ENCODE peak calls at places on chromosomes 2 and 18, in five cellular contexts. S is transverse colon, K is RWPE2, E is tibial nerve, H is adipocyte. B is an unnamed sample. For H3K4me1, the result is how much of the 10 kb centered on the place peaks cover.

GRCh38 chr2:15298769-15299168 is 262.4 kb downstream of the NBAS start:
- DNase-seq in S (no peak), K (no peak), E (no peak), H (no peak), B (no peak)

GRCh38 chr2:146147448-146148012 is 1627.6 kb upstream of the ZEB2 start:
- DNase-seq in S (no peak), K (no peak), E (no peak), H (no peak), B (no peak)

GRCh38 chr2:146940016-146940685 is 904.7 kb upstream of the ACVR2A start:
- DNase-seq in S (no peak), K (no peak), E (no peak), H (no peak), B (no peak)

GRCh38 chr2:205297368-205297767 is 384.9 kb upstream of the NRP2 start:
- DNase-seq in S (no peak), K (no peak), E (no peak), H (no peak), B (no peak)

GRCh38 chr2:45168731-45169338 is 159.6 kb upstream of the SIX2 start:
- DNase-seq in S (no peak), K (no peak), E (no peak), H (peak), B (no peak)

GRCh38 chr18:39909706-39910105 is 2045.3 kb upstream of the PIK3C3 start:
- DNase-seq in S (no peak), K (no peak), E (no peak), H (no peak), B (no peak)

GRCh38 chr2:159476329-159476728 is 140.0 kb downstream of the BAZ2B start:
- DNase-seq in S (no peak), K (no peak), E (no peak), H (peak), B (no peak)

GRCh38 chr2:133774675-133775005 is 206.4 kb upstream of the NCKAP5 start:
- DNase-seq in S (peak), K (no peak), E (peak), H (no peak), B (no peak)

GRCh38 chr2:26558271-26559043 is 80.5 kb upstream of the OTOF start:
- DNase-seq in S (no peak), K (peak), E (no peak), H (peak), B (peak)

GRCh38 chr2:47218066-47218581 is 63.0 kb upstream of the STPG4 start:
- DNase-seq in S (peak), K (no peak), E (no peak), H (no peak), B (peak)

GRCh38 chr2:174610243-174610995 is 12.8 kb upstream of the WIPF1 start:
- DNase-seq in S (no peak), K (no peak), E (no peak), H (no peak), B (no peak)

GRCh38 chr2:132415256-132416079 is 1.1 kb upstream of the GPR39 start:
- DNase-seq in S (peak), K (no peak), E (peak), H (peak), B (peak)

GRCh38 chr18:5704847-5705246 is 161.1 kb upstream of the EPB41L3 start:
- DNase-seq in S (no peak), K (no peak), E (no peak), H (no peak), B (no peak)

DNA sequence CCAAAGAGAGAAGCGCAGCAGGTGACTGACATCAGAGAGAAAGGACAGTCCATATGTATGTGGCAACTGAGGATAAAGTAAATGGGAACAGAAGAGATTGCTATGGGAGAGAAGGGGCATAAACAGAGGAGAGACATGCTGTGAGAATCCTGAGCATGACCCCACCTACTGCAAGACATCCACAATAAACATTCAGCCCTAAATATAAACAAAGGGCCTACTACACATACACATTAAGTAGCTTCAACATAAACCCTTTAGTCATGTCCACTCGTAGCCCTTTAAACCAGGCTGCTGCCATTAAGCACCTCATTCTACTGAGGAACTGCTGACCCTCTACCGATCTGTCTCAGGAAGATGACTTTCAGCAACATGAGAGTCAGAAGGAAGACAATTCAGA is 32.9 kb downstream of the CCBE1 start:
- DNase-seq in S (no peak), K (no peak), E (no peak), H (no peak), B (no peak)
- H3K4me1 ChIP-seq in S (under half), K (under half), E (under half), H (half or more), B (under half)

GRCh38 chr18:42807852-42808251 is 307.6 kb downstream of the RIT2 start:
- DNase-seq in S (no peak), K (no peak), E (no peak), H (no peak), B (no peak)
- H3K4me3 ChIP-seq in S (no peak), K (no peak), E (no peak), H (no peak), B (no peak)

GRCh38 chr2:110101911-110102774 is 13.5 kb downstream of the MALL start:
- DNase-seq in S (no peak), K (no peak), E (no peak), H (peak), B (peak)
- H3K4me1 ChIP-seq in S (half or more), K (half or more), E (under half), H (under half), B (under half)

GRCh38 chr2:169363570-169364150 is 1.3 kb upstream of the LRP2 start:
- DNase-seq in S (peak), K (no peak), E (no peak), H (peak), B (peak)
- H3K4me3 ChIP-seq in S (peak), K (peak), E (no peak), H (peak), B (no peak)

GRCh38 chr18:21443776-21444464 is 156.6 kb downstream of the ESCO1 start:
- DNase-seq in S (no peak), K (no peak), E (no peak), H (no peak), B (no peak)
- H3K4me1 ChIP-seq in S (under half), K (under half), E (under half), H (under half), B (under half)

GRCh38 chr2:55137024-55137958 is 87.0 kb upstream of the RTN4 start:
- DNase-seq in S (no peak), K (no peak), E (no peak), H (no peak), B (peak)
- H3K4me3 ChIP-seq in S (no peak), K (no peak), E (no peak), H (no peak), B (no peak)

GRCh38 chr2:85259865-85260264 is 67.9 kb downstream of the TGOLN2 start:
- DNase-seq in S (no peak), K (no peak), E (no peak), H (no peak), B (no peak)

GRCh38 chr2:85255813-85256581 is 71.8 kb downstream of the TGOLN2 start:
- DNase-seq in S (no peak), K (peak), E (no peak), H (peak), B (no peak)

GRCh38 chr2:85259101-85259590 is 68.6 kb downstream of the TGOLN2 start:
- DNase-seq in S (no peak), K (no peak), E (peak), H (peak), B (no peak)

GRCh38 chr2:85257359-85258193 is 70.2 kb downstream of the TGOLN2 start:
- DNase-seq in S (no peak), K (no peak), E (no peak), H (peak), B (no peak)

GRCh38 chr2:85258194-85258605 is 69.6 kb downstream of the TGOLN2 start:
- DNase-seq in S (no peak), K (no peak), E (no peak), H (no peak), B (no peak)
- H3K4me1 ChIP-seq in S (under half), K (half or more), E (under half), H (under half), B (under half)

GRCh38 chr2:51881673-51882072 is 849.7 kb upstream of the NRXN1 start:
- DNase-seq in S (no peak), K (no peak), E (no peak), H (no peak), B (no peak)

DNA sequence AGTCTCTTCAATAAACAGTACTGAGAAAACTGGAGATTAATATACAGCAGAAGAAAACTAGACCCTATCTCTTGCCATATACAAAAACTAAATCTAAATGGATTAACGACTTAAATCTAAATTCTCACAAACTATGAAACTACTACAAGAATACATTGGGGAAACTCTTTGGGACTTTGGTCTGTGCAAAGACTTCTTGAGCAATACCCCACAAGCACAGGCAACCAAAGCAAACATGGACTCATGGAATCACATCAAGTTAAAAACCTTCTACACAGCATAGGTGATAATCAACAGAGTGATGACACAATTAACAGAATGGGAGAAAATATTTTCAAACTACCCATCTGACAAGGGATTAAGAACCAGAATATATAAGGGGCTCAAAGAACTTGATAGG is 848.2 kb upstream of the NRXN1 start:
- DNase-seq in S (no peak), K (no peak), E (no peak), H (no peak), B (no peak)
- H3K4me3 ChIP-seq in S (no peak), K (no peak), E (no peak), H (no peak), B (no peak)

GRCh38 chr18:63157293-63158011 is 162.1 kb downstream of the BCL2 start:
- DNase-seq in S (peak), K (no peak), E (no peak), H (no peak), B (no peak)
- H3K4me1 ChIP-seq in S (half or more), K (under half), E (under half), H (under half), B (under half)

GRCh38 chr2:86062043-86062442 is 43.6 kb downstream of the POLR1A start:
- DNase-seq in S (no peak), K (no peak), E (no peak), H (peak), B (no peak)
- H3K4me3 ChIP-seq in S (no peak), K (no peak), E (no peak), H (peak), B (no peak)